ENCODE peak calls at places on chromosomes 4 and X, in eight cellular contexts. R is Right ventricle myocardium inferior; Z is head of caudate nucleus; V is activated effector memory CD4-positive, alpha-beta T cell treated with anti-CD3 and anti-CD28 coated beads, Interleukin-2, amount 50 U/mL, for 16 hours; S is foreskin fibroblast; X is CD8-positive, alpha-beta T cell; O is SW480; A is fibroblast of mammary gland. E is an unnamed sample.

GRCh38 chr4:144718958-144719512 is 73.1 kb downstream of the HHIP start:
- DNase-seq in R (no peak), Z (no peak), V (no peak), S (no peak), X (no peak), O (no peak), A (no peak), E (no peak)

GRCh38 chrX:123550829-123551228 is 182.0 kb downstream of the THOC2 start:
- DNase-seq in R (no peak), Z (no peak), V (no peak), S (no peak), X (no peak), O (no peak), A (no peak), E (no peak)

GRCh38 chr4:87097075-87097474 is 123.3 kb downstream of the KLHL8 start:
- DNase-seq in R (no peak), Z (no peak), V (no peak), S (no peak), X (no peak), O (no peak), A (no peak), E (no peak)

GRCh38 chr4:122364700-122365404 is 14.0 kb upstream of the ADAD1 start:
- DNase-seq in R (no peak), Z (no peak), V (peak), S (no peak), X (peak), O (peak), A (no peak), E (no peak)

GRCh38 chr4:158182736-158183135 is 9.9 kb upstream of the GASK1B start:
- DNase-seq in R (no peak), Z (no peak), V (no peak), S (no peak), X (no peak), O (no peak), A (no peak), E (no peak)

GRCh38 chr4:135177323-135177722 is 975.7 kb upstream of the PABPC4L start:
- DNase-seq in R (no peak), Z (no peak), V (no peak), S (no peak), X (no peak), O (no peak), A (no peak), E (no peak)

GRCh38 chrX:111445485-111445884 is 33.5 kb upstream of the DCX start:
- DNase-seq in R (no peak), Z (no peak), V (no peak), S (peak), X (no peak), O (peak), A (peak), E (no peak)

GRCh38 chrX:153647461-153648357 is 706 bp downstream of the DUSP9 start:
- DNase-seq in R (peak), Z (no peak), V (peak), S (peak), X (no peak), O (no peak), A (no peak), E (no peak)

GRCh38 chrX:152915541-152916241 is 17.8 kb downstream of the ZNF185 start:
- DNase-seq in R (no peak), Z (no peak), V (no peak), S (peak), X (no peak), O (no peak), A (peak), E (no peak)

GRCh38 chr4:53702334-53703266 is 111.3 kb upstream of the LNX1 start:
- DNase-seq in R (peak), Z (peak), V (no peak), S (peak), X (peak), O (peak), A (peak), E (peak)

GRCh38 chr4:138487217-138487616 is 245.1 kb upstream of the SLC7A11 start:
- DNase-seq in R (no peak), Z (no peak), V (no peak), S (no peak), X (no peak), O (no peak), A (no peak), E (no peak)

GRCh38 chr4:23423540-23423939 is 466.3 kb downstream of the PPARGC1A start:
- DNase-seq in R (no peak), Z (no peak), V (no peak), S (no peak), X (no peak), O (no peak), A (no peak), E (no peak)

GRCh38 chrX:70262952-70263567 is 3.1 kb upstream of the P2RY4 start:
- DNase-seq in R (no peak), Z (peak), V (no peak), S (peak), X (no peak), O (peak), A (peak), E (no peak)

GRCh38 chr4:53899544-53900274 is 164.7 kb downstream of the CHIC2 start:
- DNase-seq in R (no peak), Z (no peak), V (no peak), S (peak), X (no peak), O (no peak), A (peak), E (no peak)

GRCh38 chr4:185566972-185567749 is 31.9 kb upstream of the PDLIM3 start:
- DNase-seq in R (no peak), Z (no peak), V (no peak), S (peak), X (no peak), O (no peak), A (peak), E (no peak)

GRCh38 chrX:118216488-118216887 is 99.9 kb upstream of the KLHL13 start:
- DNase-seq in R (no peak), Z (no peak), V (no peak), S (no peak), X (no peak), O (peak), A (no peak), E (no peak)

GRCh38 chr4:67712650-67713530 is 11.9 kb upstream of the UBA6 start:
- DNase-seq in R (no peak), Z (no peak), V (no peak), S (no peak), X (no peak), O (no peak), A (no peak), E (no peak)

GRCh38 chrX:101081257-101081656 is 2.6 kb downstream of the TMEM35A start:
- DNase-seq in R (no peak), Z (no peak), V (no peak), S (no peak), X (no peak), O (no peak), A (peak), E (no peak)